ENCODE peak calls at places on chromosomes 13 and 19, in five cellular contexts. X, K, W, S and U are unnamed samples.

GRCh38 chr13:51396352-51396751 is 56.5 kb downstream of the INTS6 start:
- DNase-seq in X (no peak), K (no peak), W (no peak), S (no peak), U (no peak)

GRCh38 chr19:16338470-16339360 is 14.1 kb downstream of the KLF2 start:
- DNase-seq in X (peak; percentile 40), K (peak; percentile 98), W (peak; percentile 56), S (no peak), U (no peak)

GRCh38 chr13:64675256-64675892 is 2554.8 kb downstream of the PCDH9 start:
- DNase-seq in X (no peak), K (peak; percentile 71), W (no peak), S (no peak), U (no peak)

GRCh38 chr13:43425234-43425633 is 361.5 kb downstream of the ENOX1 start:
- DNase-seq in X (no peak), K (no peak), W (no peak), S (no peak), U (peak; percentile 41)

GRCh38 chr19:6516018-6516658 is 14.0 kb upstream of the TUBB4A start:
- DNase-seq in X (peak; percentile 95), K (peak; percentile 93), W (peak; percentile 95), S (peak; percentile 64), U (peak; percentile 88)

GRCh38 chr19:49441210-49441959 is at the start of gene SLC17A7:
- DNase-seq in X (peak; percentile 34), K (no peak), W (no peak), S (peak; percentile 44), U (no peak)

GRCh38 chr13:77016888-77017623 is 9.9 kb downstream of the FBXL3 start:
- DNase-seq in X (no peak), K (no peak), W (no peak), S (no peak), U (no peak)

GRCh38 chr13:51068501-51068900 is 42.6 kb downstream of the C13orf42 start:
- DNase-seq in X (no peak), K (no peak), W (no peak), S (no peak), U (no peak)

GRCh38 chr19:19256072-19256969 is 16.8 kb downstream of the TM6SF2 start:
- DNase-seq in X (no peak), K (no peak), W (no peak), S (no peak), U (no peak)

GRCh38 chr13:110218601-110219201 is 88.3 kb downstream of the COL4A1 start:
- DNase-seq in X (no peak), K (no peak), W (no peak), S (no peak), U (no peak)

GRCh38 chr13:101624210-101624922 is 171.9 kb downstream of the ITGBL1 start:
- DNase-seq in X (no peak), K (no peak), W (no peak), S (no peak), U (no peak)

GRCh38 chr19:1884291-1884718 is 991 bp downstream of the ABHD17A start:
- DNase-seq in X (peak; percentile 47), K (no peak), W (no peak), S (no peak), U (no peak)

GRCh38 chr13:70985371-70985770 is 877.1 kb upstream of the KLHL1 start:
- DNase-seq in X (no peak), K (no peak), W (no peak), S (no peak), U (no peak)

GRCh38 chr13:79226938-79227337 is 179.1 kb downstream of the RBM26 start:
- DNase-seq in X (no peak), K (no peak), W (no peak), S (no peak), U (peak; percentile 11)

DNA sequence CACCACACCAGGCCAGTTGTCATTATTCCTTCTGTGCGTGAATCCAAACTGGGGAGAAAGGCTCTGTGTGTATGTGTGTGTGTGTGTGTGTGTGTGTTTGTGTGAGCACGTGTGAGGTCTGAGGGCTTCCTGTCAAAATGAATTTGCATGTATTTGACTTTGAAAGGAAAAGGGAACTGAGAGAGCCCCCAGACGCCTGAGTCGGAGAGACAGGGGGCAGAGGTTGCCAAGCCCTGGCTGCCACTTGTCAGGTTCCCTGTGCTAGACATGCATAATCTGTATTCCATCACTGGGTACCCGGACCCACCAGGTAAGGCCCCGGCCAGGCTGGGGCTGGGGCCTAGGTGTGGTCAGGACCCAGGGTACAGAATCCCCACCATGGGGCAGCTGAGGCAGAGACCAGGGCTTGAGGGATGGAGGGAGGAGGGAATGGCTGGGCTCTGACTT is at the start of gene CLEC17A:
- DNase-seq in X (no peak), K (no peak), W (no peak), S (no peak), U (no peak)
- H3K4me3 ChIP-seq in X (no peak within 1 kb of the TSS), K (no peak within 1 kb of the TSS), W (no peak within 1 kb of the TSS), S (no peak within 1 kb of the TSS), U (no peak within 1 kb of the TSS)

GRCh38 chr13:80840313-80840976 is 499.5 kb upstream of the SPRY2 start:
- DNase-seq in X (no peak), K (peak; percentile 0), W (no peak), S (no peak), U (no peak)
- H3K27ac ChIP-seq in X (no peak overlapping the region), K (no peak overlapping the region), W (no peak overlapping the region), S (no peak overlapping the region), U (no peak overlapping the region)

GRCh38 chr19:45782820-45783785 is 813 bp upstream of the DMPK start:
- DNase-seq in X (peak; percentile 52), K (peak; percentile 65), W (no peak), S (no peak), U (no peak)
- H3K4me3 ChIP-seq in X (peak overlapping the region; percentile 53), K (peak overlapping the region; percentile 7), W (peak overlapping the region; percentile 54), S (no peak overlapping the region), U (no peak overlapping the region)

GRCh38 chr19:4033028-4033956 is 25.8 kb downstream of the PIAS4 start:
- DNase-seq in X (no peak), K (no peak), W (no peak), S (no peak), U (no peak)
- H3K27ac ChIP-seq in X (no peak overlapping the region), K (no peak overlapping the region), W (no peak overlapping the region), S (no peak overlapping the region), U (no peak overlapping the region)

GRCh38 chr13:99356216-99357089 is 49.3 kb upstream of the GPR183 start:
- DNase-seq in X (peak; percentile 45), K (peak; percentile 92), W (no peak), S (peak; percentile 62), U (no peak)
- H3K4me3 ChIP-seq in X (peak overlapping the region; percentile 19), K (peak overlapping the region; percentile 4), W (no peak overlapping the region), S (peak overlapping the region; percentile 30), U (no peak overlapping the region)